ENCODE peak calls at places on chromosome X, in ten cellular contexts. C, T, Q, L, Z, S, Y, I, M and D are unnamed samples. For H3K27me3, the result is how much of the 10 kb centered on the place peaks cover.

GRCh38 chrX:24245201-24245600 is 68.7 kb downstream of the SUPT20HL2 start:
- DNase-seq in C (peak), T (no peak), Q (peak), L (no peak), Z (no peak), S (no peak), Y (no peak), I (peak), M (no peak), D (no peak)

GRCh38 chrX:119602701-119603255 is 3.4 kb downstream of the NKRF start:
- DNase-seq in C (no peak), T (no peak), Q (peak), L (no peak), Z (no peak), S (no peak), Y (no peak), I (no peak), M (no peak), D (no peak)

GRCh38 chrX:20481632-20482031 is 214.9 kb upstream of the RPS6KA3 start:
- DNase-seq in C (no peak), T (no peak), Q (no peak), L (no peak), Z (no peak), S (no peak), Y (no peak), I (no peak), M (no peak), D (no peak)

GRCh38 chrX:153412746-153413720 is 1.8 kb downstream of the ZFP92 start:
- DNase-seq in C (peak), T (no peak), Q (no peak), L (no peak), Z (no peak), S (no peak), Y (no peak), I (no peak), M (no peak), D (no peak)

GRCh38 chrX:9880237-9880636 is 86.9 kb upstream of the CLDN34 start:
- DNase-seq in C (no peak), T (no peak), Q (no peak), L (no peak), Z (no peak), S (no peak), Y (no peak), I (no peak), M (no peak), D (no peak)

GRCh38 chrX:23435575-23435974 is 100.9 kb downstream of the PTCHD1 start:
- DNase-seq in C (no peak), T (no peak), Q (no peak), L (no peak), Z (no peak), S (no peak), Y (no peak), I (no peak), M (no peak), D (no peak)

GRCh38 chrX:68261060-68261672 is 172.1 kb downstream of the OPHN1 start:
- DNase-seq in C (no peak), T (no peak), Q (peak), L (no peak), Z (no peak), S (peak), Y (no peak), I (peak), M (no peak), D (no peak)

GRCh38 chrX:24242649-24243556 is 71.0 kb downstream of the SUPT20HL2 start:
- DNase-seq in C (no peak), T (no peak), Q (no peak), L (no peak), Z (no peak), S (peak), Y (no peak), I (peak), M (no peak), D (peak)

GRCh38 chrX:147978931-147979330 is 2.2 kb upstream of the FMR1NB start:
- DNase-seq in C (no peak), T (no peak), Q (peak), L (no peak), Z (no peak), S (no peak), Y (no peak), I (no peak), M (no peak), D (no peak)

GRCh38 chrX:38117485-38117884 is 103.2 kb downstream of the SRPX start:
- DNase-seq in C (no peak), T (no peak), Q (peak), L (no peak), Z (no peak), S (no peak), Y (no peak), I (peak), M (no peak), D (no peak)

GRCh38 chrX:69016220-69016941 is 148.9 kb downstream of the PJA1 start:
- DNase-seq in C (no peak), T (no peak), Q (no peak), L (no peak), Z (no peak), S (no peak), Y (no peak), I (no peak), M (no peak), D (no peak)

GRCh38 chrX:17459008-17459407 is 84.0 kb downstream of the NHS start:
- DNase-seq in C (no peak), T (no peak), Q (peak), L (peak), Z (no peak), S (peak), Y (no peak), I (peak), M (no peak), D (peak)

GRCh38 chrX:31658360-31658759 is 586.5 kb upstream of the FTHL17 start:
- DNase-seq in C (no peak), T (no peak), Q (no peak), L (no peak), Z (no peak), S (no peak), Y (no peak), I (peak), M (no peak), D (no peak)

GRCh38 chrX:66110112-66110511 is 53.9 kb upstream of the HEPH start:
- DNase-seq in C (peak), T (no peak), Q (peak), L (no peak), Z (no peak), S (no peak), Y (peak), I (peak), M (no peak), D (no peak)

GRCh38 chrX:28589048-28589447 is 1.8 kb downstream of the IL1RAPL1 start:
- DNase-seq in C (no peak), T (no peak), Q (no peak), L (no peak), Z (no peak), S (no peak), Y (no peak), I (no peak), M (no peak), D (no peak)

GRCh38 chrX:28585767-28586166 is 1.5 kb upstream of the IL1RAPL1 start:
- DNase-seq in C (peak), T (no peak), Q (no peak), L (no peak), Z (no peak), S (no peak), Y (no peak), I (no peak), M (no peak), D (no peak)

GRCh38 chrX:28584025-28584424 is 3.2 kb upstream of the IL1RAPL1 start:
- DNase-seq in C (no peak), T (no peak), Q (no peak), L (no peak), Z (no peak), S (no peak), Y (no peak), I (no peak), M (no peak), D (no peak)

GRCh38 chrX:28586291-28586690 is 955 bp upstream of the IL1RAPL1 start:
- DNase-seq in C (peak), T (no peak), Q (no peak), L (no peak), Z (no peak), S (no peak), Y (no peak), I (peak), M (no peak), D (peak)

DNA sequence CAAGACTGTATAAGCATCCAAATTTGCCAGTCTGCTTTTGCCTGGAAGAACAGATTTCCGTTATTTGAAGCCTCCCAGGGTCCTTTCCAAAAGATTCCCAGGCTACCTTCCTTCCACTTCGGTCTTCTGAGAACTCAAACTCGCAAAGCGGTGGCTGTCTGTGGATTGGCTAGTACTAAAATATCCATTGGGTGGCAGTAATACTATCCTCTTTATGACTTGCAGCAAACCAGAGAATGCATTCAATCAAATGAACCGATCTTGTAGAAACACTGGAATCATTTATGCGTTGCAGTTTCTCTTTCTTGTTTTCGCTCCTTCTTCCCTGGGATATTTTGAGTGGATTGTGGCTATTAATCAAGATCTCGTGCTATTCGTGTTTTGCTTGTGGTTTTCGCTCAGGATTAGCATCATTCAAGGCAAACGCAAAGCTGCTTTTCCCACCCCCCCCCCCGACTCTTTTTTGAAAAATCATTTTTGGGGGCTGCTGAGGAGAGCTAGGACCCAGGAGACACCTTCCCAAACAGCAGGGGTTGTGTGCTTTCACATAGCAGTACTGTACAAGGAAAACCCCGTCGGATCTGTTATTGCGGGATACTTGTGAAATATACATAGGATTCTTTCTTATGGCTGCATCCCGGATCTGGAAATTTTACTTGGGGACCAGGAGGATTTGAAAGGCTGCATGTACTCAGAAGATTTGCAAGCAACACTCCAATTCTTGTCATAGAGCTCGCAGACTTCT is at the start of gene IL1RAPL1:
- DNase-seq in C (peak), T (no peak), Q (peak), L (no peak), Z (no peak), S (no peak), Y (no peak), I (peak), M (no peak), D (no peak)
- H3K4me3 ChIP-seq in C (peak), T (peak), Q (no peak), L (no peak), Z (no peak), S (peak), Y (peak), I (peak), M (peak), D (peak)

GRCh38 chrX:140697618-140698017 is 11.9 kb upstream of the LINC00632 start:
- DNase-seq in C (no peak), T (no peak), Q (no peak), L (no peak), Z (no peak), S (no peak), Y (no peak), I (no peak), M (no peak), D (no peak)

DNA sequence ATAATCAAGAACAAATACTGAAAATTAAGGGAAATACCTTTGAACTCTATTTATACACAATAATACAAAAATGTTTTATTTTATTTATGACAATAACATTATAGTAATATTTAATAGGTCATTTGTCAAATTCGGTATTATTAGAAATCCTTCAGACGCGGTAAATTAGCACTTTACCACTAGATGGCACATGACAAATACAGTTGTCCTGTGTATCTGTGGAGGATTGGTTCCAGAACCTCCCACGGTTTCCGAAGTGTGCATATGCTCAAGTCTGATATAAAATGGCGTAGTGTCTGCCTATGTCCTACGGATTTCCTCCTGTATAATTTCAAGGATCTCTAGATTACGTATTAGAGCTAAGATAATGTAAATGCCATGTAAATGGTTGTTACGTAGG is 8.1 kb upstream of the LINC00632 start:
- DNase-seq in C (no peak), T (no peak), Q (no peak), L (no peak), Z (no peak), S (peak), Y (no peak), I (peak), M (no peak), D (no peak)
- TF ChIP-seq CTCF in C (peak), T (peak), Q (peak), L (no peak), Z (no peak), S (peak), Y (no peak), I (peak), M (peak), D (peak)

GRCh38 chrX:145818522-145819075 is 970 bp downstream of the SLITRK2 start:
- DNase-seq in C (peak), T (no peak), Q (no peak), L (no peak), Z (no peak), S (no peak), Y (no peak), I (no peak), M (no peak), D (no peak)
- H3K27me3 ChIP-seq in C (half or more), T (under half), Q (under half), L (under half), Z (under half), S (under half), Y (under half), I (under half), M (half or more), D (under half)

GRCh38 chrX:39854772-39855747 is 242.7 kb downstream of the BCOR start:
- DNase-seq in C (no peak), T (no peak), Q (no peak), L (no peak), Z (peak), S (no peak), Y (no peak), I (no peak), M (no peak), D (no peak)
- H3K4me3 ChIP-seq in C (no peak), T (no peak), Q (no peak), L (no peak), Z (peak), S (no peak), Y (no peak), I (no peak), M (no peak), D (no peak)

GRCh38 chrX:77065896-77066295 is 381.3 kb upstream of the FGF16 start:
- DNase-seq in C (no peak), T (no peak), Q (no peak), L (no peak), Z (no peak), S (no peak), Y (no peak), I (no peak), M (no peak), D (no peak)

GRCh38 chrX:77061533-77061932 is 385.7 kb upstream of the FGF16 start:
- DNase-seq in C (no peak), T (no peak), Q (no peak), L (no peak), Z (no peak), S (no peak), Y (no peak), I (no peak), M (no peak), D (no peak)

GRCh38 chrX:77061022-77061421 is 386.2 kb upstream of the FGF16 start:
- DNase-seq in C (no peak), T (no peak), Q (no peak), L (no peak), Z (no peak), S (no peak), Y (no peak), I (no peak), M (no peak), D (no peak)
- TF ChIP-seq CTCF in C (no peak), T (no peak), Q (no peak), L (no peak), Z (no peak), S (no peak), Y (no peak), I (no peak), M (no peak), D (no peak)

DNA sequence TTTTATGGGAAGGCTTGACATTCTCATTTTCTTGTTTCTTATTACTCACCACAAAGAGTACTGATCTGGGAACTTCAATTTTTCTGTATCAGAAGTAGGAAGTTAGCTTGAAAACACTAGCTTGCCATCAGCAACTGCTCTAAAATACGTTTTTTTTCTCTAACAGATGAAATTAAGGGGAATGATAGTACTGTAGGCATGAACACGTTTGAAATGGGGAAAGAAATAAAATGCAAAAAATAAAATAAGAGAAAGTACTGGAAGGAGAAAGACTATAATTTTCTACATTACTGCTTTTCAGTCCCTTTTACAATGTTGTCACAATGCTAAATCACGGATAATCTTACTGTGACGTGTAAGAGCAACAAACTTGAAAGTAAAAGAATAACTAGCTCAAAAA is 1.5 kb downstream of the RADX start:
- DNase-seq in C (no peak), T (no peak), Q (no peak), L (no peak), Z (no peak), S (no peak), Y (no peak), I (no peak), M (no peak), D (no peak)
- H3K27me3 ChIP-seq in C (under half), T (under half), Q (under half), L (under half), Z (under half), S (under half), Y (under half), I (under half), M (under half), D (under half)

DNA sequence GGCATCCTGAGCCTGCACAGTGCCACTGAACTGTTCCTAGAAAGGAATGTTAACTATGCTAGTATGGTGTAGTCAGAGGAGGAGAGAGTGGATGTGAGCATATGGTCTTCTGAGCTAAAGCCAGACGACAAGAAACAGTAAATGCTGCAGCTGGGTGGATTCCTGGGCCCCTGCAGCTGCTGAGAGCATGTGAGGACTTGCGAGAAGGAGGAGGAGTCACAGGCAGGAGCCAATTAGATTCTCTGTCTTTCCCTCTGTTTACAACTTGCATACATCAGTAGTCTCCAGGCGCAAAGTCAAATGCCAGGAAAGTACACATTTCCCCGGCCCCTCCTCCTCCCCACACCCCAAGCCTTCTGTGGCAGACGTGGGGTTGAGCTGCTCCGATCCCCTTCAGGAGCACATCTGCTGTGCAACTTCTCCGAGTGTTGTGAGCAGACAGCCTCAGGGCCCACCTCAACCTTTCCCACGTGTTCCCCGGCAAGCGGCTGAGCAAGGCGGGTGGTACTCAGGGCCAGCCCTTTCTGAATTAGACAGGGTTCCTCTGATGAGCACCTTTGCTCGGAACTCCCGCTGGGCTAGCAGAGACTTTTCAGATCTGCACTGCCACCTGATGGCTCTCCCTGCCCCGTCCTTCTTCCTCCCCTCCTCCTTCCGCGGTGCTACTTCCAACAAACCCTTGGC is 108.7 kb upstream of the ATP6AP2 start:
- DNase-seq in C (peak), T (peak), Q (peak), L (peak), Z (peak), S (peak), Y (no peak), I (peak), M (peak), D (no peak)
- H3K4me3 ChIP-seq in C (no peak), T (peak), Q (no peak), L (no peak), Z (no peak), S (no peak), Y (no peak), I (no peak), M (no peak), D (no peak)

GRCh38 chrX:103153661-103154060 is 60.7 kb upstream of the NXF3 start:
- DNase-seq in C (no peak), T (no peak), Q (peak), L (no peak), Z (no peak), S (no peak), Y (no peak), I (no peak), M (no peak), D (no peak)
- TF ChIP-seq CTCF in C (no peak), T (no peak), Q (no peak), L (no peak), Z (no peak), S (no peak), Y (no peak), I (no peak), M (no peak), D (no peak)

GRCh38 chrX:129955682-129956081 is 26.8 kb upstream of the BCORL1 start:
- DNase-seq in C (no peak), T (no peak), Q (no peak), L (no peak), Z (no peak), S (no peak), Y (no peak), I (no peak), M (no peak), D (no peak)

GRCh38 chrX:129957241-129958099 is 25.0 kb upstream of the BCORL1 start:
- DNase-seq in C (peak), T (peak), Q (no peak), L (peak), Z (peak), S (peak), Y (peak), I (peak), M (no peak), D (peak)

GRCh38 chrX:129954804-129955203 is 27.6 kb upstream of the BCORL1 start:
- DNase-seq in C (no peak), T (no peak), Q (no peak), L (no peak), Z (no peak), S (no peak), Y (no peak), I (no peak), M (no peak), D (no peak)

GRCh38 chrX:129956765-129957164 is 25.7 kb upstream of the BCORL1 start:
- DNase-seq in C (no peak), T (no peak), Q (no peak), L (no peak), Z (no peak), S (no peak), Y (no peak), I (no peak), M (no peak), D (no peak)

GRCh38 chrX:129956145-129956544 is 26.3 kb upstream of the BCORL1 start:
- DNase-seq in C (no peak), T (no peak), Q (no peak), L (no peak), Z (no peak), S (no peak), Y (no peak), I (no peak), M (no peak), D (no peak)
- H3K27me3 ChIP-seq in C (half or more), T (under half), Q (under half), L (under half), Z (under half), S (under half), Y (under half), I (under half), M (half or more), D (under half)

DNA sequence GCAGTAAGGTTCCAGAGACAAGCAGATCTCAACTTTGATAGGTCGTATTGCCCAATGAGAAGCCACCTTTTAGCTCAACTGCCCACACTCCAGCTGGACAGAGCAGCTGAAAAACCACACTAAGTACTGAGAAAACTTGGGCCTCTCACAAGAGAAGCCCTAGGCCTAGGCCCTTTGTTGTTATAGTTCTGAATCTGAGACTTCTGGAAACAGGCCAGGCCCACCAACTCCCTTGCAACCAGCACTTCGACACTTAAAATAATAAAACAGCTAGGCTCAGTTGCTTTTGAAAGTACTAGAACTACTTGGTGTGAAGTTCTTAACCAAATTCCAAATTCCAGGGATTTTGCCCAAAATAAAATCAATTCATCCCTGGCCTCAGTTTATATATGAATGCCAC is 13.5 kb upstream of the RTL5 start:
- DNase-seq in C (no peak), T (no peak), Q (no peak), L (no peak), Z (no peak), S (no peak), Y (no peak), I (no peak), M (no peak), D (no peak)
- H3K4me3 ChIP-seq in C (no peak), T (no peak), Q (no peak), L (no peak), Z (no peak), S (no peak), Y (no peak), I (no peak), M (no peak), D (no peak)